ENCODE peak calls at places on chromosomes 4 and X, in eight cellular contexts. I is neuronal stem cell; P is BE2C; R is colonic mucosa; N is breast epithelium; L is CD4-positive, alpha-beta T cell; Y is A549; U is heart right ventricle. F is an unnamed sample.

GRCh38 chr4:87060957-87061356 is 126.1 kb downstream of the AFF1 start:
- DNase-seq in I (no peak), P (no peak), R (no peak), N (no peak), L (no peak), Y (no peak), U (no peak), F (no peak)

GRCh38 chr4:74228691-74229640 is 71.0 kb downstream of the MTHFD2L start:
- DNase-seq in I (peak; percentile 74), P (peak; percentile 77), R (peak; percentile 85), N (peak; percentile 36), L (peak; percentile 58), Y (peak; percentile 77), U (peak; percentile 48), F (peak; percentile 60)

GRCh38 chr4:2962614-2963184 is 507 bp downstream of the NOP14 start:
- DNase-seq in I (peak; percentile 71), P (no peak), R (peak; percentile 60), N (no peak), L (no peak), Y (peak; percentile 52), U (no peak), F (no peak)

GRCh38 chrX:150683536-150684146 is 9.6 kb upstream of the MTMR1 start:
- DNase-seq in I (no peak), P (no peak), R (no peak), N (no peak), L (no peak), Y (peak; percentile 50), U (no peak), F (no peak)

GRCh38 chrX:133911816-133912495 is 73.4 kb downstream of the GPC3 start:
- DNase-seq in I (no peak), P (no peak), R (no peak), N (no peak), L (no peak), Y (no peak), U (no peak), F (no peak)

GRCh38 chr4:156476359-156476758 is 495.2 kb downstream of the PDGFC start:
- DNase-seq in I (no peak), P (no peak), R (no peak), N (no peak), L (no peak), Y (peak; percentile 42), U (no peak), F (no peak)

GRCh38 chr4:164731827-164732474 is 22.0 kb upstream of the SMIM31 start:
- DNase-seq in I (peak; percentile 57), P (peak; percentile 37), R (peak; percentile 35), N (no peak), L (peak; percentile 38), Y (peak; percentile 31), U (peak; percentile 11), F (peak; percentile 31)

GRCh38 chr4:102061133-102061532 is 270.6 kb downstream of the BANK1 start:
- DNase-seq in I (no peak), P (no peak), R (no peak), N (no peak), L (no peak), Y (no peak), U (no peak), F (no peak)

GRCh38 chrX:15469613-15470012 is 23.5 kb downstream of the PIR start:
- DNase-seq in I (no peak), P (no peak), R (no peak), N (no peak), L (no peak), Y (no peak), U (no peak), F (no peak)

GRCh38 chrX:49001521-49002090 is 458 bp downstream of the GRIPAP1 start:
- DNase-seq in I (peak; percentile 18), P (peak; percentile 29), R (peak; percentile 21), N (no peak), L (peak; percentile 46), Y (peak; percentile 50), U (no peak), F (no peak)

GRCh38 chr4:138199568-138200235 is 42.4 kb downstream of the SLC7A11 start:
- DNase-seq in I (no peak), P (no peak), R (peak; percentile 75), N (no peak), L (no peak), Y (peak; percentile 81), U (no peak), F (no peak)

DNA sequence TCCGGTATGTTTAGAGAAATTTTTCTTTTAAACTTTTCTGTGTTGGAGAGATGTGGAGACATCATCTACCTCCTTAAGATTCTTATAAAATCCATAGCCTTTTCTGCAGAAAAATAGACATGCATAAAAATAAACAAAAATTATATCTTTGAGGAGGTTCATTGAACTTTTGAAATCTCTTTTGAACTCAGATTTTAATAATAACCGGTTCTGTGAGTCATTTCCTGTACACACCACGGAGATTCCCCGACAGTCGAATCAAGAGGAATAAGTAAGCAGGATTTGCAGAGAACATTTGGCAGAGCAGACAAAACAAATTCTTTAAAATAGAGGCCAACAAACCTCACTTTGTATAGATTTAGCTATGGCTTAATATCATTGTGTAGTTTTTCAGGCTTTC is 918.7 kb upstream of the POU3F4 start:
- DNase-seq in I (no peak), P (no peak), R (no peak), N (no peak), L (no peak), Y (peak; percentile 1), U (no peak), F (no peak)
- H3K9me3 ChIP-seq in I (no peaks in the 10 kb centered on the region), P (no peaks in the 10 kb centered on the region), R (no peaks in the 10 kb centered on the region), N (no peaks in the 10 kb centered on the region), L (no peaks in the 10 kb centered on the region), Y (no peaks in the 10 kb centered on the region), U (no peaks in the 10 kb centered on the region), F (no peaks in the 10 kb centered on the region)

GRCh38 chr4:33864290-33864859 is 2379.9 kb downstream of the ARAP2 start:
- DNase-seq in I (no peak), P (no peak), R (no peak), N (no peak), L (no peak), Y (no peak), U (no peak), F (no peak)
- H3K9me3 ChIP-seq in I (no peaks in the 10 kb centered on the region), P (no peaks in the 10 kb centered on the region), R (no peaks in the 10 kb centered on the region), N (peaks cover 7% of the 10 kb centered on the region), L (no peaks in the 10 kb centered on the region), Y (no peaks in the 10 kb centered on the region), U (no peaks in the 10 kb centered on the region), F (no peaks in the 10 kb centered on the region)

GRCh38 chr4:7408166-7408565 is 26.6 kb downstream of the PSAPL1 start:
- DNase-seq in I (no peak), P (no peak), R (no peak), N (no peak), L (no peak), Y (no peak), U (no peak), F (no peak)
- H3K9me3 ChIP-seq in I (no peaks in the 10 kb centered on the region), P (no peaks in the 10 kb centered on the region), R (no peaks in the 10 kb centered on the region), N (peaks cover 19% of the 10 kb centered on the region), L (peaks cover 11% of the 10 kb centered on the region), Y (peaks cover 3% of the 10 kb centered on the region), U (no peaks in the 10 kb centered on the region), F (no peaks in the 10 kb centered on the region)

GRCh38 chrX:363621-364375 is 22.9 kb downstream of the PPP2R3B start:
- DNase-seq in I (no peak), P (no peak), R (no peak), N (no peak), L (no peak), Y (no peak), U (no peak), F (no peak)
- H3K9me3 ChIP-seq in I (peaks cover 51% of the 10 kb centered on the region), P (no peaks in the 10 kb centered on the region), R (no peaks in the 10 kb centered on the region), N (peaks cover 21% of the 10 kb centered on the region), L (peaks cover 15% of the 10 kb centered on the region), Y (peaks cover 28% of the 10 kb centered on the region), U (peaks cover 7% of the 10 kb centered on the region), F (no peaks in the 10 kb centered on the region)

DNA sequence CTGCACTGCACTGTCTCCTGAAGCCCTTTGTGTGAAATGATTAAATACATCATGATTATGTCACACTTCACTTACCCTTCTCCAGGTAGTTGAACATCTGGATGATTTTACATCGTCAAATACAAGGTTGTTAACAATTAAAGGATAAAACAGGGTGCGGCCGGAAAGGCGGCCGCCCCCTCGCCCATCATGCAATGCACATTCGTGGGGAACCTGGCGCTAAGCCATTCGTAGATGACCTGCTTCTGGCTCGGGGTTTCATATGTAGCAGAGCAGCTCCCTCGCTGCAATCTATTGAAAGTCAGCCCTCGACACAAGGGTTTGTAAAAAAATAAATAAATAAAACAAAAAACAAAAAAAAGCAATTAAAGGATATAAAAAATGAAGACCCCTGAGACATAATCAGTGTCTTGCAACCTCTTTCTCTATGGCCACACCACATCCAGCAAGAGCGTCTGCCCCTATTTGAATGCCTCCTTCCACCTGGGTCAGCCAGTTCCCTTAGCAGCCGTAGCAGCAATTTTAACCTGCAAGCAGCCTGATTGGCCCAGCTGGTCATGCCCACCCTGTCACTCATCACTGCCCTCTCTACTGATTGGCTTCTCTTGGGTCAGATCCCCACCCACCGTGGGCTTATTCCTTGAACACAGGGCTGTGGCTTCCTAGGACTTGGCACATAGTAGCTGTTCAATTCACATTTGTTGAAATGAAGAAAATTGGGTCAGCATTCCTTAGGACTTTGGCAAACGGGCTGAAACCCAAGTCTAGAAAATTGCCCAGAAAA is 147.8 kb upstream of the PSAPL1 start:
- DNase-seq in I (no peak), P (no peak), R (no peak), N (no peak), L (no peak), Y (no peak), U (no peak), F (no peak)
- H3K9me3 ChIP-seq in I (no peaks in the 10 kb centered on the region), P (peaks cover 5% of the 10 kb centered on the region), R (no peaks in the 10 kb centered on the region), N (peaks cover 22% of the 10 kb centered on the region), L (peaks cover 20% of the 10 kb centered on the region), Y (peaks cover 37% of the 10 kb centered on the region), U (peaks cover 7% of the 10 kb centered on the region), F (peaks cover 1% of the 10 kb centered on the region)